ENCODE peak calls at places on chromosomes 12 and 14, in six cellular contexts. One of them, this sample, is unnamed.

GRCh38 chr14:103735815-103736545 is 20.4 kb downstream of the ZFYVE21 start:
- DNase-seq in PC-3: peak; percentile 19
- DNase-seq in stomach: no peak
- DNase-seq in nephron progenitor cell: no peak
- DNase-seq in A673: no peak
- DNase-seq in GM13977: no peak
- DNase-seq in this sample: no peak

GRCh38 chr12:75632452-75632851 is 121.0 kb upstream of the KRR1 start:
- DNase-seq in A673: peak; percentile 12
- DNase-seq in PC-3: no peak
- DNase-seq in GM13977: no peak
- DNase-seq in nephron progenitor cell: no peak
- DNase-seq in stomach: no peak
- DNase-seq in this sample: no peak

GRCh38 chr12:62604373-62604772 is 137.7 kb downstream of the MON2 start:
- DNase-seq in A673: no peak
- DNase-seq in nephron progenitor cell: no peak
- DNase-seq in PC-3: no peak
- DNase-seq in GM13977: no peak
- DNase-seq in stomach: no peak
- DNase-seq in this sample: no peak

GRCh38 chr12:121861549-121862254 is 3.0 kb upstream of the HPD start:
- DNase-seq in nephron progenitor cell: peak; percentile 30
- DNase-seq in GM13977: no peak
- DNase-seq in A673: no peak
- DNase-seq in PC-3: no peak
- DNase-seq in stomach: no peak
- DNase-seq in this sample: no peak

GRCh38 chr14:32588448-32589320 is 259.6 kb downstream of the AKAP6 start:
- DNase-seq in stomach: no peak
- DNase-seq in A673: peak; percentile 70
- DNase-seq in nephron progenitor cell: peak; percentile 19
- DNase-seq in GM13977: peak; percentile 44
- DNase-seq in PC-3: peak; percentile 77
- DNase-seq in this sample: peak; percentile 15

GRCh38 chr14:59283380-59283779 is 94.9 kb downstream of the DAAM1 start:
- DNase-seq in PC-3: peak; percentile 80
- DNase-seq in GM13977: no peak
- DNase-seq in A673: no peak
- DNase-seq in nephron progenitor cell: no peak
- DNase-seq in stomach: no peak
- DNase-seq in this sample: no peak

GRCh38 chr12:7369274-7369729 is 65.4 kb downstream of the ACSM4 start:
- DNase-seq in GM13977: no peak
- DNase-seq in PC-3: peak; percentile 24
- DNase-seq in A673: peak; percentile 39
- DNase-seq in stomach: no peak
- DNase-seq in nephron progenitor cell: no peak
- DNase-seq in this sample: no peak

GRCh38 chr12:131105736-131106356 is 152.1 kb downstream of the ADGRD1 start:
- DNase-seq in nephron progenitor cell: no peak
- DNase-seq in PC-3: no peak
- DNase-seq in stomach: no peak
- DNase-seq in A673: no peak
- DNase-seq in GM13977: no peak
- DNase-seq in this sample: no peak

GRCh38 chr12:46147144-46147543 is 121.7 kb downstream of the SLC38A1 start:
- DNase-seq in A673: no peak
- DNase-seq in nephron progenitor cell: no peak
- DNase-seq in stomach: no peak
- DNase-seq in GM13977: no peak
- DNase-seq in PC-3: no peak
- DNase-seq in this sample: no peak

GRCh38 chr14:75242546-75243273 is 35.9 kb upstream of the FOS start:
- DNase-seq in PC-3: peak; percentile 29
- DNase-seq in nephron progenitor cell: no peak
- DNase-seq in A673: peak; percentile 99
- DNase-seq in stomach: no peak
- DNase-seq in GM13977: no peak
- DNase-seq in this sample: no peak

GRCh38 chr12:21451529-21451928 is 14.1 kb downstream of the PYROXD1 start:
- DNase-seq in GM13977: no peak
- DNase-seq in A673: no peak
- DNase-seq in PC-3: no peak
- DNase-seq in stomach: no peak
- DNase-seq in nephron progenitor cell: no peak
- DNase-seq in this sample: no peak

GRCh38 chr14:49861581-49861922 is 9.0 kb upstream of the NEMF start:
- DNase-seq in GM13977: no peak
- DNase-seq in stomach: peak; percentile 53
- DNase-seq in A673: peak; percentile 80
- DNase-seq in nephron progenitor cell: peak; percentile 46
- DNase-seq in PC-3: peak; percentile 68
- DNase-seq in this sample: peak; percentile 40

GRCh38 chr12:105974738-105975137 is 164.0 kb downstream of the NUAK1 start:
- DNase-seq in nephron progenitor cell: no peak
- DNase-seq in A673: no peak
- DNase-seq in stomach: no peak
- DNase-seq in GM13977: no peak
- DNase-seq in PC-3: no peak
- DNase-seq in this sample: no peak

GRCh38 chr12:14691560-14691959 is 4.8 kb downstream of the GUCY2C start:
- DNase-seq in stomach: peak; percentile 53
- DNase-seq in nephron progenitor cell: no peak
- DNase-seq in GM13977: no peak
- DNase-seq in A673: peak; percentile 47
- DNase-seq in PC-3: no peak
- DNase-seq in this sample: no peak

GRCh38 chr12:93137656-93138612 is 208.8 kb upstream of the EEA1 start:
- DNase-seq in A673: no peak
- DNase-seq in stomach: no peak
- DNase-seq in PC-3: peak; percentile 96
- DNase-seq in nephron progenitor cell: no peak
- DNase-seq in GM13977: peak; percentile 31
- DNase-seq in this sample: no peak

GRCh38 chr12:12606793-12607589 is 4.7 kb upstream of the CREBL2 start:
- DNase-seq in stomach: no peak
- DNase-seq in A673: no peak
- DNase-seq in PC-3: peak; percentile 77
- DNase-seq in nephron progenitor cell: no peak
- DNase-seq in GM13977: peak; percentile 53
- DNase-seq in this sample: no peak

GRCh38 chr12:105369014-105369413 is 38.5 kb downstream of the C12orf75 start:
- DNase-seq in nephron progenitor cell: no peak
- DNase-seq in stomach: no peak
- DNase-seq in PC-3: peak; percentile 30
- DNase-seq in GM13977: no peak
- DNase-seq in A673: no peak
- DNase-seq in this sample: no peak

GRCh38 chr12:2982361-2982760 is 23.2 kb downstream of the TEAD4 start:
- DNase-seq in nephron progenitor cell: no peak
- DNase-seq in A673: no peak
- DNase-seq in PC-3: no peak
- DNase-seq in stomach: no peak
- DNase-seq in GM13977: no peak
- DNase-seq in this sample: no peak

GRCh38 chr14:79658224-79658623 is 553.1 kb downstream of the DIO2 start:
- DNase-seq in PC-3: no peak
- DNase-seq in A673: no peak
- DNase-seq in nephron progenitor cell: no peak
- DNase-seq in stomach: no peak
- DNase-seq in GM13977: no peak
- DNase-seq in this sample: no peak

GRCh38 chr14:54814076-54814475 is 88.5 kb downstream of the GCH1 start:
- DNase-seq in GM13977: no peak
- DNase-seq in nephron progenitor cell: no peak
- DNase-seq in PC-3: peak; percentile 53
- DNase-seq in A673: peak; percentile 52
- DNase-seq in stomach: no peak
- DNase-seq in this sample: no peak

GRCh38 chr12:103801709-103802585 is 39.1 kb downstream of the NT5DC3 start:
- DNase-seq in stomach: no peak
- DNase-seq in A673: no peak
- DNase-seq in GM13977: no peak
- DNase-seq in nephron progenitor cell: no peak
- DNase-seq in PC-3: peak; percentile 76
- DNase-seq in this sample: no peak

GRCh38 chr12:6093764-6094163 is 30.7 kb downstream of the VWF start:
- DNase-seq in stomach: peak; percentile 38
- DNase-seq in GM13977: no peak
- DNase-seq in A673: no peak
- DNase-seq in PC-3: peak; percentile 35
- DNase-seq in nephron progenitor cell: no peak
- DNase-seq in this sample: no peak

GRCh38 chr12:24778486-24779304 is 170.2 kb downstream of the BCAT1 start:
- DNase-seq in stomach: no peak
- DNase-seq in PC-3: peak; percentile 12
- DNase-seq in nephron progenitor cell: no peak
- DNase-seq in A673: peak; percentile 81
- DNase-seq in GM13977: peak; percentile 29
- DNase-seq in this sample: peak; percentile 6

GRCh38 chr12:10849425-10849878 is at the start of gene PRR4:
- DNase-seq in PC-3: peak; percentile 84
- DNase-seq in stomach: no peak
- DNase-seq in GM13977: no peak
- DNase-seq in nephron progenitor cell: no peak
- DNase-seq in A673: no peak
- DNase-seq in this sample: no peak

GRCh38 chr12:117192057-117192456 is 1.8 kb upstream of the FBXO21 start:
- DNase-seq in A673: peak; percentile 31
- DNase-seq in PC-3: no peak
- DNase-seq in nephron progenitor cell: no peak
- DNase-seq in GM13977: no peak
- DNase-seq in stomach: peak; percentile 25
- DNase-seq in this sample: no peak

GRCh38 chr12:18146375-18146774 is 56.4 kb upstream of the RERGL start:
- DNase-seq in A673: no peak
- DNase-seq in stomach: no peak
- DNase-seq in PC-3: peak; percentile 15
- DNase-seq in nephron progenitor cell: no peak
- DNase-seq in GM13977: no peak
- DNase-seq in this sample: no peak

GRCh38 chr14:50667491-50668007 is 557 bp downstream of the SAV1 start:
- DNase-seq in PC-3: peak; percentile 46
- DNase-seq in nephron progenitor cell: no peak
- DNase-seq in A673: no peak
- DNase-seq in stomach: peak; percentile 48
- DNase-seq in GM13977: no peak
- DNase-seq in this sample: no peak

GRCh38 chr14:68148276-68148675 is 328.7 kb downstream of the RAD51B start:
- DNase-seq in stomach: no peak
- DNase-seq in nephron progenitor cell: no peak
- DNase-seq in GM13977: no peak
- DNase-seq in PC-3: peak; percentile 31
- DNase-seq in A673: no peak
- DNase-seq in this sample: no peak

GRCh38 chr14:38256358-38256840 is 506 bp upstream of the CLEC14A start:
- DNase-seq in PC-3: no peak
- DNase-seq in GM13977: no peak
- DNase-seq in nephron progenitor cell: no peak
- DNase-seq in stomach: no peak
- DNase-seq in A673: no peak
- DNase-seq in this sample: peak; percentile 41

GRCh38 chr12:19971396-19971802 is 396.9 kb upstream of the PDE3A start:
- DNase-seq in A673: no peak
- DNase-seq in GM13977: no peak
- DNase-seq in stomach: no peak
- DNase-seq in nephron progenitor cell: peak; percentile 59
- DNase-seq in PC-3: no peak
- DNase-seq in this sample: peak; percentile 7
- TF ChIP-seq CTCF in A673: no peak
- TF ChIP-seq CTCF in GM13977: no peak
- TF ChIP-seq CTCF in stomach: no peak
- TF ChIP-seq CTCF in nephron progenitor cell: no peak
- TF ChIP-seq CTCF in PC-3: no peak
- TF ChIP-seq CTCF in this sample: no peak

GRCh38 chr14:24681056-24681455 is 47.1 kb upstream of the GZMB start:
- DNase-seq in A673: no peak
- DNase-seq in PC-3: no peak
- DNase-seq in nephron progenitor cell: no peak
- DNase-seq in GM13977: no peak
- DNase-seq in stomach: no peak
- DNase-seq in this sample: no peak

GRCh38 chr14:24680516-24680915 is 46.5 kb upstream of the GZMB start:
- DNase-seq in stomach: no peak
- DNase-seq in GM13977: no peak
- DNase-seq in PC-3: no peak
- DNase-seq in nephron progenitor cell: no peak
- DNase-seq in A673: no peak
- DNase-seq in this sample: no peak

GRCh38 chr14:24678801-24679247 is 44.8 kb upstream of the GZMB start:
- DNase-seq in GM13977: peak; percentile 71
- DNase-seq in PC-3: peak; percentile 87
- DNase-seq in stomach: peak; percentile 76
- DNase-seq in nephron progenitor cell: peak; percentile 74
- DNase-seq in A673: peak; percentile 91
- DNase-seq in this sample: peak; percentile 80

GRCh38 chr14:24679248-24680085 is 45.5 kb upstream of the GZMB start:
- DNase-seq in A673: no peak
- DNase-seq in stomach: no peak
- DNase-seq in nephron progenitor cell: no peak
- DNase-seq in GM13977: no peak
- DNase-seq in PC-3: no peak
- DNase-seq in this sample: no peak

GRCh38 chr14:24677956-24678355 is 44.0 kb upstream of the GZMB start:
- DNase-seq in nephron progenitor cell: no peak
- DNase-seq in GM13977: no peak
- DNase-seq in stomach: no peak
- DNase-seq in A673: no peak
- DNase-seq in PC-3: no peak
- DNase-seq in this sample: no peak
- TF ChIP-seq CTCF in nephron progenitor cell: no peak
- TF ChIP-seq CTCF in GM13977: no peak
- TF ChIP-seq CTCF in stomach: no peak
- TF ChIP-seq CTCF in A673: no peak
- TF ChIP-seq CTCF in PC-3: no peak
- TF ChIP-seq CTCF in this sample: no peak

GRCh38 chr14:93207468-93208308 is 632 bp downstream of the UBR7 start:
- DNase-seq in nephron progenitor cell: peak; percentile 62
- DNase-seq in A673: peak; percentile 73
- DNase-seq in stomach: peak; percentile 40
- DNase-seq in GM13977: peak; percentile 57
- DNase-seq in PC-3: peak; percentile 51
- DNase-seq in this sample: peak; percentile 66
- TF ChIP-seq CTCF in nephron progenitor cell: no peak
- TF ChIP-seq CTCF in A673: peak; percentile 39
- TF ChIP-seq CTCF in stomach: no peak
- TF ChIP-seq CTCF in GM13977: peak; percentile 67
- TF ChIP-seq CTCF in PC-3: peak; percentile 53
- TF ChIP-seq CTCF in this sample: no peak

DNA sequence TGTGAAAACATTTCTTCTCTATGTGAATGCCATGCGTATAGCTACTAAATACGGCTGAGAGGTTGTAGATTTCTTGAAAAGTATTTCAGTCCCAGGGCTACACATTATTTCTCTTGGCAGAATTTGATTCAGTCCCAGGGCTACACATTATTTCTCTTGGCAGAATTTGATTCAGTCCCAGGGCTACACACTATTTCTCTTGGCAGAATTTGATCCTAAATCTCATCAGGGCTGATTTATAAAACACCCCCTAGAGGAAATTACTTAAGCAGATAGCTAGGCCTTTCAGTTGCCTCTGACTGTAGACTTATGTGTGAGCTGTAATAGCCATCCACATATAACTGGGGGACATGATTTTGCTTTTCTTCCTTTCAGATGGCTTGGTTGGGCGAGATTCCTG is 50.4 kb downstream of the AK7 start:
- DNase-seq in nephron progenitor cell: no peak
- DNase-seq in GM13977: no peak
- DNase-seq in A673: no peak
- DNase-seq in PC-3: no peak
- DNase-seq in stomach: no peak
- DNase-seq in this sample: no peak
- TF ChIP-seq CTCF in nephron progenitor cell: no peak
- TF ChIP-seq CTCF in GM13977: no peak
- TF ChIP-seq CTCF in A673: no peak
- TF ChIP-seq CTCF in PC-3: no peak
- TF ChIP-seq CTCF in stomach: no peak
- TF ChIP-seq CTCF in this sample: no peak

This sample was measured in endothelial cell.